ENCODE peak calls at places on chromosomes 1 and 21, in four cellular contexts. Y, K, H and E are unnamed samples.
A peak's percentile ranks its signal among the peaks of the same experiment; 100 is the strongest.

GRCh38 chr1:13930151-13930550 is 230.2 kb downstream of the PRDM2 start:
- DNase-seq in Y (peak; percentile 7), K (no peak), H (no peak), E (no peak)

GRCh38 chr1:226388131-226388530 is 19.8 kb downstream of the PARP1 start:
- DNase-seq in Y (no peak), K (no peak), H (no peak), E (no peak)

GRCh38 chr1:206854401-206855129 is 10.9 kb upstream of the IL20 start:
- DNase-seq in Y (no peak), K (no peak), H (no peak), E (no peak)

GRCh38 chr1:74964508-74964907 is 169.7 kb upstream of the LHX8 start:
- DNase-seq in Y (peak; percentile 74), K (no peak), H (no peak), E (no peak)

GRCh38 chr1:109937738-109938137 is 27.1 kb downstream of the CSF1 start:
- DNase-seq in Y (peak; percentile 19), K (no peak), H (no peak), E (no peak)

GRCh38 chr1:199404191-199404590 is 623.3 kb upstream of the NR5A2 start:
- DNase-seq in Y (no peak), K (no peak), H (no peak), E (no peak)

GRCh38 chr1:145992502-145992936 is 3.9 kb downstream of the TXNIP start:
- DNase-seq in Y (peak; percentile 88), K (no peak), H (peak; percentile 17), E (peak; percentile 12)

GRCh38 chr1:117346206-117346928 is 20.9 kb upstream of the MAN1A2 start:
- DNase-seq in Y (no peak), K (no peak), H (no peak), E (no peak)

GRCh38 chr21:30372139-30372770 is at the start of gene KRTAP13-2:
- DNase-seq in Y (no peak), K (no peak), H (no peak), E (no peak)

GRCh38 chr1:87513270-87513669 is 184.6 kb downstream of the LMO4 start:
- DNase-seq in Y (peak; percentile 16), K (no peak), H (no peak), E (no peak)

GRCh38 chr1:18893120-18893519 is 9.2 kb downstream of the ALDH4A1 start:
- DNase-seq in Y (no peak), K (no peak), H (no peak), E (no peak)

GRCh38 chr1:33972676-33973395 is 109.0 kb downstream of the HMGB4 start:
- DNase-seq in Y (no peak), K (no peak), H (no peak), E (no peak)

GRCh38 chr1:160437432-160438319 is 37.3 kb downstream of the VANGL2 start:
- DNase-seq in Y (peak; percentile 74), K (no peak), H (no peak), E (no peak)